ENCODE peak calls at places on chromosomes 11 and 22, in eight cellular contexts. Z is stomach, F is transverse colon, T is MM.1S, O is cardiac muscle cell, H is colonic mucosa, W is coronary artery, U is fibroblast of lung. P is an unnamed sample.

GRCh38 chr11:130510407-130511006 is 62.1 kb downstream of the ADAMTS15 start:
- DNase-seq in T (no peak), O (peak), W (no peak), F (no peak), H (peak), Z (peak), U (peak), P (no peak)

GRCh38 chr11:14617241-14618027 is 26.2 kb upstream of the PDE3B start:
- DNase-seq in O (peak), H (no peak), Z (no peak), U (peak), T (no peak), W (no peak), F (peak), P (no peak)

GRCh38 chr11:116061322-116061721 is 557.1 kb upstream of the CADM1 start:
- DNase-seq in T (no peak), U (no peak), Z (no peak), H (no peak), F (no peak), W (no peak), O (no peak), P (no peak)

GRCh38 chr11:119734788-119735187 is 5.8 kb upstream of the NECTIN1 start:
- DNase-seq in F (no peak), T (no peak), U (no peak), O (no peak), W (no peak), Z (no peak), H (peak), P (no peak)

GRCh38 chr11:36222755-36223635 is 66.2 kb downstream of the COMMD9 start:
- DNase-seq in T (no peak), F (no peak), H (peak), U (peak), O (peak), W (no peak), Z (no peak), P (no peak)

GRCh38 chr22:42596376-42596775 is 18.3 kb downstream of the POLDIP3 start:
- DNase-seq in T (no peak), O (peak), H (no peak), W (no peak), Z (no peak), U (no peak), F (no peak), P (no peak)

GRCh38 chr11:7437706-7438105 is 47.6 kb upstream of the OLFML1 start:
- DNase-seq in O (no peak), F (no peak), H (no peak), U (peak), W (no peak), Z (no peak), T (no peak), P (no peak)

GRCh38 chr11:118621071-118621815 is 13.8 kb downstream of the PHLDB1 start:
- DNase-seq in O (peak), Z (peak), W (peak), F (peak), U (peak), H (peak), T (no peak), P (peak)

GRCh38 chr11:133560467-133560866 is 28.2 kb upstream of the OPCML start:
- DNase-seq in Z (no peak), F (no peak), H (no peak), O (no peak), U (no peak), T (no peak), W (no peak), P (no peak)

GRCh38 chr22:19567383-19568009 is 43.3 kb upstream of the CLDN5 start:
- DNase-seq in Z (no peak), F (no peak), U (no peak), W (no peak), T (no peak), O (no peak), H (no peak), P (no peak)

GRCh38 chr22:19566599-19567382 is 42.6 kb upstream of the CLDN5 start:
- DNase-seq in H (no peak), F (no peak), T (no peak), U (no peak), W (no peak), Z (no peak), O (no peak), P (no peak)

GRCh38 chr22:19568337-19569311 is 44.4 kb upstream of the CLDN5 start:
- DNase-seq in H (no peak), W (no peak), U (peak), O (peak), T (no peak), Z (no peak), F (no peak), P (no peak)

GRCh38 chr22:19565921-19566598 is 41.9 kb upstream of the CLDN5 start:
- DNase-seq in T (no peak), U (no peak), F (no peak), H (no peak), O (no peak), W (no peak), Z (no peak), P (no peak)

DNA sequence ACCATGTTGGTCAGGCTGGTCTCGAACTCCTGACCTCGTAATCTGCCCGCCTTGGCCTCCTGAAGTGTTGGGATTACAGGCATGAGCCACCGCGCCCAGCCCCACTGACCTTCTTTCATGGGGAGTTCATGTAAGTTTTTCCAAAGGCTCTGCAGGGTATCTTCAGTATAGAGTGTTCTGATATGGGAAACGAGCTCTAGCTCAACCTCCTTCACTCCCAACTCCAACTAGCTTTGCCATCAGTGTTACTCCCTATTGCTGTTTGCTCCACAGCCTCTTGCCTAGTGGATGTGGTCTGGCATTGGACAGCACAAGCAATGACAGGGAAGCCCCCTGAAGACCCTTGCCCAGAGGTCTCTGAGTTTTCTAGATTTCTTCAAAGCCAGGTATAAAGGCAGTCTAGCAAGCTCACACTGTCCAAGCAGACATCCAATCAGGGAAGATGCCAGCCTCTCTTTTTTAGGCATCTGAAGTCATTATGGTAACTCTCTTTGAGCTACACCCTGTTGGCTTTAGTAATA is 41.2 kb upstream of the CLDN5 start:
- DNase-seq in W (no peak), T (no peak), H (no peak), U (no peak), F (no peak), Z (no peak), O (no peak), P (no peak)
- H3K4me3 ChIP-seq in W (no peak), T (no peak), H (no peak), U (no peak), F (no peak), Z (no peak), O (no peak), P (no peak)

GRCh38 chr11:107849791-107850190 is 8.8 kb downstream of the SLC35F2 start:
- DNase-seq in W (no peak), H (no peak), T (no peak), F (no peak), O (no peak), Z (no peak), U (no peak), P (no peak)
- H3K27ac ChIP-seq in W (no peak), H (no peak), T (no peak), F (no peak), O (no peak), Z (no peak), U (no peak), P (no peak)

DNA sequence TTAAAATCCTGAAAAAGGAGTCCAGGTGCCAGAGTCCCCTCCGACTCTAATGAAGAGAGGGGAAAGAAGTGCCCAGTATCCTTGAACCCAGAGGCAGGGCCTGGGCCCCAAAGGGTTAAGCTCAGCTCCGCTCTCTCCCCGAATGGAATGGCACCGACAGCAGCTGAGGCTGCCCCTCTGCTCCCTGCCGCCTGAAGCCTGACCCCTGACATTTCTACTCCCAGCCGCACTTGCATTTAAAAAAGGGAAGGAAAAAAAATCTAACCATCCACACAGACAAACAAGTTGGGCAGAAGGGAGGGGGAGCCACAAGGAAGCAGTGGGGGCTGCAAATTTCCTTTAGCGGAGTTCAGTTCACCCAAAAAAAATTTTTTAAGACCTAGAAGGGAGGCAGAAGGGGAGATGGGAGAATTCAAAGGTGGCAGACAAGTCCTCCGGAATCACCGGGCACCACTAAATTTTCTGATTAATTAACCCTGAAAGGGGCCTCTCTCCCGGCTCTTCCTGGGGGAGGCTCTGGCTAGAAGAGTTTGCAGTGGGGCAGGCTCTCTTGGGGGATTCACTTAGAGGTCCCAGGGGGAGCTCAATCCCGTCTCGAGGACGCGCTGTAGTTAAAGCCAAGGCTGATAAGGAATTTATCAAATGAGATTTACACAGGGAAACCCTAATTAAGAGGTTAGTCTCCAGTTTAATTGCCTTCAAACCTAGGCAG is 25.7 kb downstream of the MN1 start:
- DNase-seq in Z (no peak), W (no peak), U (no peak), T (no peak), F (no peak), O (no peak), H (no peak), P (peak)
- H3K4me3 ChIP-seq in Z (peak), W (peak), U (no peak), T (no peak), F (no peak), O (peak), H (no peak), P (peak)

GRCh38 chr11:93652679-93653078 is 8.8 kb upstream of the CEP295 start:
- DNase-seq in Z (no peak), U (no peak), T (no peak), F (no peak), W (no peak), H (no peak), O (no peak), P (no peak)
- H3K27ac ChIP-seq in Z (no peak), U (no peak), T (no peak), F (no peak), W (no peak), H (no peak), O (no peak), P (no peak)

GRCh38 chr22:39242389-39242808 is 2.4 kb downstream of the PDGFB start:
- DNase-seq in H (no peak), Z (no peak), W (no peak), T (peak), U (no peak), O (no peak), F (no peak), P (peak)

GRCh38 chr22:39242809-39243442 is 1.9 kb downstream of the PDGFB start:
- DNase-seq in O (no peak), H (peak), W (no peak), F (no peak), U (no peak), Z (peak), T (peak), P (peak)

GRCh38 chr22:39239561-39240423 is 5.0 kb downstream of the PDGFB start:
- DNase-seq in F (peak), Z (peak), T (peak), W (no peak), U (no peak), O (no peak), H (peak), P (no peak)

GRCh38 chr22:39241632-39242388 is 3.0 kb downstream of the PDGFB start:
- DNase-seq in T (no peak), Z (no peak), U (no peak), F (no peak), W (no peak), O (no peak), H (no peak), P (no peak)

DNA sequence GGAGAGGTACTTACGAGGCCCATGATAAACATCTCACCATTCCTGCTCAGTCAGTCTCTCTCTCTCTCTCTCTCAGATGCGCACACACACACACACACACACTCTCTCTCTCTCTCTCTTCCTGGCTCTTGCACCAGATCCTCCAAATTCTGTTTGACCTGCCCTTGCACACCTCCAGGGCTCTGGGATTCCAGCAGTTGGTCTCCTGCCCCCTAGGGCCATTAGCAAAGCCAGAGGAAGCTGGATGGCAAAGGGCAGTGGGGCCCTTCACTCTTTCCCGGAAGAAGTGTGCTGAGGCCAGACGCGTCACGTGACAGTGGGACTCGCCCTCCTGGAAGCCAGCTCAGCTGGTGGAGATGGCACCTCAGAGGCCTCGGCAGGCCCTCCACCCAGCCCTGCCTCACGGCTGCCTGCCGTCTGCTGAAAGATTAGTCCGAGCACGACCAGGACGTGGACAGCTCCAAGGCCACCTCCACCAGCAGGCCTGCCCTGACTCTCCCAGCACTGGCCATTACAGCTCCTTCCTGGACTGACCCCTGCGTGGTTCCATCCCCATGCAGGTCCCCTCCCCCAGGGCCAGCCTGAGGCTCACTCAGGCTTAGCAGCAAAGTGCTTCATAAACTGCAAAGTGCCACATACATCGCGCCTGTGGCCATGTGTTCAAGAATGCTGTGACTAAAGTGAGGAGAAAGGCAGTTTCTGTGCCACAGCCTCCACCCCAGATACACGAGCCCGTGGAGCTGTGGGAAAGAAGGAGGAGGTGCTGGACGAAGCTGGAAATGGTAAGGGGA is 3.7 kb downstream of the PDGFB start:
- DNase-seq in T (peak), U (no peak), O (no peak), F (peak), H (peak), Z (peak), W (no peak), P (no peak)
- H3K4me3 ChIP-seq in T (peak), U (no peak), O (no peak), F (no peak), H (peak), Z (peak), W (peak), P (peak)

GRCh38 chr11:94762995-94763394 is 5.2 kb upstream of the AMOTL1 start:
- DNase-seq in F (no peak), U (no peak), H (no peak), Z (no peak), T (no peak), O (no peak), W (no peak), P (no peak)
- H3K27ac ChIP-seq in F (no peak), U (no peak), H (no peak), Z (no peak), T (no peak), O (no peak), W (no peak), P (no peak)

GRCh38 chr11:27658535-27659236 is 41.6 kb downstream of the BDNF start:
- DNase-seq in T (no peak), H (no peak), F (no peak), W (no peak), Z (no peak), U (no peak), O (no peak), P (no peak)

GRCh38 chr11:27656320-27656719 is 43.9 kb downstream of the BDNF start:
- DNase-seq in U (no peak), H (no peak), O (no peak), T (no peak), F (no peak), W (no peak), Z (no peak), P (no peak)

GRCh38 chr11:27653990-27654758 is 46.1 kb downstream of the BDNF start:
- DNase-seq in F (no peak), H (no peak), Z (no peak), O (no peak), T (no peak), W (no peak), U (no peak), P (no peak)

GRCh38 chr11:27660171-27660570 is 40.1 kb downstream of the BDNF start:
- DNase-seq in H (no peak), U (no peak), F (no peak), T (no peak), Z (no peak), W (no peak), O (no peak), P (no peak)

GRCh38 chr11:27656806-27657483 is 43.3 kb downstream of the BDNF start:
- DNase-seq in T (no peak), W (no peak), F (no peak), O (no peak), U (no peak), H (no peak), Z (no peak), P (no peak)
- H3K4me3 ChIP-seq in T (no peak), W (no peak), F (no peak), O (no peak), U (no peak), H (no peak), Z (no peak), P (no peak)